ENCODE peak calls at places on chromosomes 11 and 22, in nine cellular contexts. V is foreskin keratinocyte, Y is A549, I is aorta, T is K562, B is heart left ventricle, P is fibroblast of lung, G is adipocyte, K is neuronal stem cell. O is an unnamed sample.

GRCh38 chr22:50699754-50700386 is 27.2 kb downstream of the SHANK3 start:
- DNase-seq in V (no peak), Y (no peak), I (peak; percentile 32), T (peak; percentile 34), B (peak; percentile 10), P (no peak), G (no peak), K (no peak), O (no peak)

GRCh38 chr11:114082415-114082748 is 22.9 kb downstream of the ZBTB16 start:
- DNase-seq in V (no peak), Y (no peak), I (peak; percentile 66), T (no peak), B (no peak), P (peak; percentile 88), G (peak; percentile 41), K (no peak), O (peak; percentile 47)

GRCh38 chr11:27875480-27876208 is 175.4 kb upstream of the BDNF start:
- DNase-seq in V (peak; percentile 51), Y (no peak), I (no peak), T (no peak), B (no peak), P (no peak), G (no peak), K (no peak), O (no peak)

GRCh38 chr11:43987384-43988039 is 45.1 kb downstream of the C11orf96 start:
- DNase-seq in V (no peak), Y (no peak), I (peak; percentile 96), T (no peak), B (peak; percentile 97), P (peak; percentile 62), G (peak; percentile 18), K (no peak), O (no peak)

GRCh38 chr11:96424693-96425092 is 34.9 kb downstream of the JRKL start:
- DNase-seq in V (peak; percentile 41), Y (no peak), I (no peak), T (no peak), B (no peak), P (peak; percentile 24), G (peak; percentile 75), K (no peak), O (no peak)

GRCh38 chr11:1226226-1226961 is 3.5 kb downstream of the MUC5B start:
- DNase-seq in V (no peak), Y (no peak), I (peak; percentile 40), T (peak; percentile 50), B (peak; percentile 21), P (no peak), G (no peak), K (no peak), O (peak; percentile 38)

GRCh38 chr11:6216501-6216900 is 11.1 kb downstream of the C11orf42 start:
- DNase-seq in V (no peak), Y (no peak), I (no peak), T (no peak), B (no peak), P (no peak), G (no peak), K (no peak), O (no peak)

GRCh38 chr11:78660451-78660850 is 85.8 kb upstream of the NARS2 start:
- DNase-seq in V (no peak), Y (no peak), I (no peak), T (no peak), B (no peak), P (no peak), G (no peak), K (no peak), O (peak; percentile 19)

GRCh38 chr22:44620129-44620840 is 81.7 kb upstream of the PRR5 start:
- DNase-seq in V (no peak), Y (no peak), I (peak; percentile 78), T (peak; percentile 31), B (peak; percentile 78), P (peak; percentile 55), G (peak; percentile 25), K (peak; percentile 89), O (peak; percentile 54)

GRCh38 chr22:20965888-20966855 is 883 bp upstream of the AIFM3 start:
- DNase-seq in V (no peak), Y (no peak), I (no peak), T (no peak), B (no peak), P (no peak), G (no peak), K (no peak), O (no peak)

GRCh38 chr22:19543970-19544708 is 19.9 kb upstream of the CLDN5 start:
- DNase-seq in V (no peak), Y (no peak), I (no peak), T (peak; percentile 22), B (no peak), P (no peak), G (no peak), K (no peak), O (no peak)

GRCh38 chr11:12403122-12403994 is 26.0 kb downstream of the PARVA start:
- DNase-seq in V (no peak), Y (no peak), I (no peak), T (no peak), B (no peak), P (no peak), G (peak; percentile 48), K (no peak), O (peak; percentile 49)

GRCh38 chr11:12402027-12402426 is 24.7 kb downstream of the PARVA start:
- DNase-seq in V (no peak), Y (no peak), I (no peak), T (no peak), B (no peak), P (no peak), G (no peak), K (no peak), O (no peak)

GRCh38 chr11:12402691-12403120 is 25.3 kb downstream of the PARVA start:
- DNase-seq in V (peak; percentile 29), Y (no peak), I (no peak), T (no peak), B (no peak), P (peak; percentile 60), G (peak; percentile 72), K (no peak), O (no peak)

GRCh38 chr11:12404461-12404860 is 27.1 kb downstream of the PARVA start:
- DNase-seq in V (no peak), Y (no peak), I (peak; percentile 59), T (no peak), B (no peak), P (no peak), G (no peak), K (no peak), O (no peak)

DNA sequence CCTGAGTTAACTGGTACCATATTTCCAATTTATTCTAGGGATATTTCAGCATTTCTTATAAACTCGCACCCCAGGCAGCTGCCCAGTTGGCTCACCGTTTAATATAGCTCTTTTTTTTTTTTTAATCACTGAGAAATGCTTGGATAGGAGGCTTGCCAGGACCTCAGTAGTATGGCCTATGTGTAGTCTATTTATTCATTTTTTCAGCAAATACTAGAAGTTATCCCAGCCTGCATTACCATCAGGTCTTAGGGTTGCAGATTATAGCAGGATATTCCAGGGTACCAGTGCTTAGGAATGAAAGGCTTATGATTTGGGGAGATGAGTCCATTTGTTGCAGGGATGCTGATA is 26.6 kb downstream of the PARVA start:
- DNase-seq in V (no peak), Y (no peak), I (no peak), T (no peak), B (no peak), P (no peak), G (peak; percentile 21), K (no peak), O (no peak)
- H3K4me1 ChIP-seq in V (no peaks in the 10 kb centered on the region), Y (no peaks in the 10 kb centered on the region), I (peaks cover 15% of the 10 kb centered on the region), T (no peaks in the 10 kb centered on the region), B (peaks cover 59% of the 10 kb centered on the region), P (peaks cover 2% of the 10 kb centered on the region), G (peaks cover 51% of the 10 kb centered on the region), K (no peaks in the 10 kb centered on the region), O (peaks cover 25% of the 10 kb centered on the region)

GRCh38 chr11:68002575-68002942 is 1.3 kb downstream of the UNC93B1 start:
- DNase-seq in V (no peak), Y (no peak), I (peak; percentile 82), T (no peak), B (no peak), P (no peak), G (no peak), K (no peak), O (no peak)
- H3K4me1 ChIP-seq in V (no peaks in the 10 kb centered on the region), Y (peaks cover 30% of the 10 kb centered on the region), I (no peaks in the 10 kb centered on the region), T (peaks cover 9% of the 10 kb centered on the region), B (peaks cover 9% of the 10 kb centered on the region), P (no peaks in the 10 kb centered on the region), G (no peaks in the 10 kb centered on the region), K (peaks cover 11% of the 10 kb centered on the region), O (peaks cover 4% of the 10 kb centered on the region)

DNA sequence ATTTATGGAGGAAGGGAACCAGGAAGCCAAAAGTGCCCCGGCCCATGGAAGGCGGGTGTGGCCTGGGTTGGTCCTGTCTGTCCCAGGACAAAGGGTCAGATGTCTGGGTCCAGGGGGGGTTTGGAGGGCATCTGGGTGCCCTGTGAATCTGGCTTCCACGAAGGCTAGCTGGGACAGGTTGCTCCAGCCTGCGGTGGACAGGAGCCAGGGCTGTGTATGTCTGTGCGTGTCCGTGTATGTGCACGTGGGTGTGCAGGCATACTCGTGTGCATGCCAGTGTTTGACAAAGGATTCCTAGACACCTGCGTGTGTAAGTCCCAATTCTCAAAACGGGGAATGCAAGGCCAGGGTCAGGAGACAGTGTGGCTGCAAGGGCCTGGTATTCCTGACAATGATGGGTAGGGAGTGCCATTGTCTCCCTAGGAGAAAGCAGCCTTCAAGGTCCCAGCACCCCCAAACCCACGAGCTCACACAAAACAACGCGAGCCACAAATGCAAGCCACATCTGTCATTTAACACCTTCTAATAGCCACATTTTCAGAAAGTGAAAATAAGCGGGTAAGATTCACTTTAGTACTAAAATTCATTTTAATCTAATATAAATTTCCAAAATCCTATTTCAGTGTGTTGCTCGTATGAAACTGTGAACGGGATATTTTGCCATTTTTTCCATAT is 78.4 kb upstream of the WNT7B start:
- DNase-seq in V (peak; percentile 26), Y (no peak), I (peak; percentile 71), T (no peak), B (peak; percentile 75), P (no peak), G (peak; percentile 34), K (no peak), O (peak; percentile 17)
- H3K4me1 ChIP-seq in V (peaks cover 44% of the 10 kb centered on the region), Y (peaks cover 43% of the 10 kb centered on the region), I (no peaks in the 10 kb centered on the region), T (peaks cover 4% of the 10 kb centered on the region), B (peaks cover 83% of the 10 kb centered on the region), P (peaks cover 29% of the 10 kb centered on the region), G (peaks cover 69% of the 10 kb centered on the region), K (no peaks in the 10 kb centered on the region), O (no peaks in the 10 kb centered on the region)

GRCh38 chr11:72235351-72236057 is 8.5 kb downstream of the PHOX2A start:
- DNase-seq in V (no peak), Y (no peak), I (no peak), T (peak; percentile 6), B (no peak), P (no peak), G (no peak), K (no peak), O (peak; percentile 43)

GRCh38 chr11:72237112-72237931 is 6.7 kb downstream of the PHOX2A start:
- DNase-seq in V (no peak), Y (no peak), I (no peak), T (no peak), B (no peak), P (no peak), G (no peak), K (no peak), O (peak; percentile 45)

GRCh38 chr11:72236774-72237111 is 7.2 kb downstream of the PHOX2A start:
- DNase-seq in V (no peak), Y (no peak), I (no peak), T (no peak), B (no peak), P (no peak), G (no peak), K (no peak), O (no peak)

GRCh38 chr11:72234920-72235319 is 9.1 kb downstream of the PHOX2A start:
- DNase-seq in V (no peak), Y (no peak), I (no peak), T (no peak), B (no peak), P (no peak), G (no peak), K (no peak), O (peak; percentile 36)

GRCh38 chr11:72236083-72236697 is 7.8 kb downstream of the PHOX2A start:
- DNase-seq in V (no peak), Y (no peak), I (no peak), T (no peak), B (no peak), P (no peak), G (no peak), K (no peak), O (no peak)
- H3K4me1 ChIP-seq in V (no peaks in the 10 kb centered on the region), Y (peaks cover 12% of the 10 kb centered on the region), I (no peaks in the 10 kb centered on the region), T (no peaks in the 10 kb centered on the region), B (peaks cover 32% of the 10 kb centered on the region), P (peaks cover 3% of the 10 kb centered on the region), G (peaks cover 9% of the 10 kb centered on the region), K (peaks cover 24% of the 10 kb centered on the region), O (peaks cover 24% of the 10 kb centered on the region)

O was measured in Caco-2.